ENCODE peak calls at places on chromosomes 1 and 21, in nine cellular contexts. N is posterior vena cava; W is iPS DF 19.7; Q is astrocyte of the hippocampus; P is COR-L47; J is NCI-H2029; Y is GM06990; V is fibroblast of lung; T is activated naive CD8-positive, alpha-beta T cell treated with anti-CD3 and anti-CD28 coated beads, Interleukin-2, amount 50 U/mL, for 24 hours. X is an unnamed sample.

GRCh38 chr1:180269848-180270766 is 40.0 kb downstream of the LHX4 start:
- DNase-seq in N (peak; percentile 76), W (no peak), Q (no peak), P (peak; percentile 28), J (no peak), Y (no peak), V (no peak), T (no peak), X (no peak)

GRCh38 chr1:220631238-220631842 is 58.8 kb upstream of the C1orf115 start:
- DNase-seq in N (no peak), W (no peak), Q (no peak), P (no peak), J (no peak), Y (no peak), V (no peak), T (no peak), X (peak; percentile 55)

GRCh38 chr21:32645261-32646182 is 33.3 kb upstream of the CFAP298 start:
- DNase-seq in N (no peak), W (no peak), Q (no peak), P (no peak), J (no peak), Y (no peak), V (no peak), T (no peak), X (no peak)

GRCh38 chr1:96236156-96236739 is 485.3 kb upstream of the PTBP2 start:
- DNase-seq in N (no peak), W (peak; percentile 5), Q (peak; percentile 83), P (peak; percentile 43), J (peak; percentile 56), Y (no peak), V (peak; percentile 56), T (no peak), X (no peak)

GRCh38 chr1:206785366-206785765 is 13.1 kb upstream of the IL10 start:
- DNase-seq in N (no peak), W (no peak), Q (no peak), P (no peak), J (no peak), Y (no peak), V (no peak), T (no peak), X (no peak)

GRCh38 chr1:31390071-31390470 is 17.2 kb upstream of the FABP3 start:
- DNase-seq in N (no peak), W (no peak), Q (no peak), P (no peak), J (no peak), Y (no peak), V (no peak), T (no peak), X (no peak)

GRCh38 chr1:203340112-203340804 is 10.7 kb downstream of the FMOD start:
- DNase-seq in N (no peak), W (peak; percentile 57), Q (peak; percentile 88), P (peak; percentile 84), J (peak; percentile 80), Y (no peak), V (peak; percentile 71), T (peak; percentile 51), X (peak; percentile 88)

GRCh38 chr1:9389969-9390368 is 97.3 kb downstream of the SPSB1 start:
- DNase-seq in N (no peak), W (no peak), Q (no peak), P (no peak), J (no peak), Y (no peak), V (no peak), T (no peak), X (no peak)

GRCh38 chr1:191831572-191831971 is 326.7 kb upstream of the RGS18 start:
- DNase-seq in N (no peak), W (peak; percentile 23), Q (peak; percentile 4), P (no peak), J (no peak), Y (no peak), V (peak; percentile 4), T (no peak), X (no peak)

X was measured in NCI-H2081.